ENCODE peak calls at places on chromosomes 3 and 15, in ten cellular contexts. One of them, this sample, is unnamed.

GRCh38 chr3:13626396-13626795 is 77.5 kb downstream of the FBLN2 start:
- DNase-seq in stimulated activated CD8-positive, alpha-beta memory T cell treated with anti-CD3 and anti-CD28 coated beads, Interleukin-2, amount 100 ng/mL, for 48 hours: no peak
- DNase-seq in choroid plexus epithelial cell: no peak
- DNase-seq in fibroblast of villous mesenchyme: no peak
- DNase-seq in adrenal gland: no peak
- DNase-seq in AG20443: no peak
- DNase-seq in effector memory CD4-positive, alpha-beta T cell: no peak
- DNase-seq in foreskin fibroblast: no peak
- DNase-seq in progenitor cell of endocrine pancreas: no peak
- DNase-seq in activated effector memory CD4-positive, alpha-beta T cell treated with anti-CD3 and anti-CD28 coated beads, Interleukin-2, amount 50 U/mL, for 16 hours: no peak
- DNase-seq in this sample: no peak

GRCh38 chr15:94620632-94621031 is 389.3 kb downstream of the MCTP2 start:
- DNase-seq in stimulated activated CD8-positive, alpha-beta memory T cell treated with anti-CD3 and anti-CD28 coated beads, Interleukin-2, amount 100 ng/mL, for 48 hours: no peak
- DNase-seq in choroid plexus epithelial cell: no peak
- DNase-seq in fibroblast of villous mesenchyme: no peak
- DNase-seq in adrenal gland: no peak
- DNase-seq in AG20443: no peak
- DNase-seq in effector memory CD4-positive, alpha-beta T cell: no peak
- DNase-seq in foreskin fibroblast: no peak
- DNase-seq in progenitor cell of endocrine pancreas: no peak
- DNase-seq in activated effector memory CD4-positive, alpha-beta T cell treated with anti-CD3 and anti-CD28 coated beads, Interleukin-2, amount 50 U/mL, for 16 hours: no peak
- DNase-seq in this sample: no peak

GRCh38 chr3:34856577-34856976 is 782.7 kb upstream of the ARPP21 start:
- DNase-seq in stimulated activated CD8-positive, alpha-beta memory T cell treated with anti-CD3 and anti-CD28 coated beads, Interleukin-2, amount 100 ng/mL, for 48 hours: no peak
- DNase-seq in choroid plexus epithelial cell: peak
- DNase-seq in fibroblast of villous mesenchyme: no peak
- DNase-seq in adrenal gland: no peak
- DNase-seq in AG20443: no peak
- DNase-seq in effector memory CD4-positive, alpha-beta T cell: no peak
- DNase-seq in foreskin fibroblast: no peak
- DNase-seq in progenitor cell of endocrine pancreas: no peak
- DNase-seq in activated effector memory CD4-positive, alpha-beta T cell treated with anti-CD3 and anti-CD28 coated beads, Interleukin-2, amount 50 U/mL, for 16 hours: no peak
- DNase-seq in this sample: no peak

GRCh38 chr3:39810647-39811161 is 1.3 kb downstream of the MYRIP start:
- DNase-seq in stimulated activated CD8-positive, alpha-beta memory T cell treated with anti-CD3 and anti-CD28 coated beads, Interleukin-2, amount 100 ng/mL, for 48 hours: no peak
- DNase-seq in choroid plexus epithelial cell: no peak
- DNase-seq in fibroblast of villous mesenchyme: no peak
- DNase-seq in adrenal gland: no peak
- DNase-seq in AG20443: no peak
- DNase-seq in effector memory CD4-positive, alpha-beta T cell: no peak
- DNase-seq in foreskin fibroblast: no peak
- DNase-seq in progenitor cell of endocrine pancreas: no peak
- DNase-seq in activated effector memory CD4-positive, alpha-beta T cell treated with anti-CD3 and anti-CD28 coated beads, Interleukin-2, amount 50 U/mL, for 16 hours: no peak
- DNase-seq in this sample: no peak

GRCh38 chr3:119221779-119222320 is 18.8 kb downstream of the B4GALT4 start:
- DNase-seq in stimulated activated CD8-positive, alpha-beta memory T cell treated with anti-CD3 and anti-CD28 coated beads, Interleukin-2, amount 100 ng/mL, for 48 hours: no peak
- DNase-seq in choroid plexus epithelial cell: no peak
- DNase-seq in fibroblast of villous mesenchyme: peak
- DNase-seq in adrenal gland: no peak
- DNase-seq in AG20443: peak
- DNase-seq in effector memory CD4-positive, alpha-beta T cell: no peak
- DNase-seq in foreskin fibroblast: peak
- DNase-seq in progenitor cell of endocrine pancreas: no peak
- DNase-seq in activated effector memory CD4-positive, alpha-beta T cell treated with anti-CD3 and anti-CD28 coated beads, Interleukin-2, amount 50 U/mL, for 16 hours: no peak
- DNase-seq in this sample: no peak

GRCh38 chr15:49863431-49864205 is 242.8 kb downstream of the DTWD1 start:
- DNase-seq in stimulated activated CD8-positive, alpha-beta memory T cell treated with anti-CD3 and anti-CD28 coated beads, Interleukin-2, amount 100 ng/mL, for 48 hours: no peak
- DNase-seq in choroid plexus epithelial cell: peak
- DNase-seq in fibroblast of villous mesenchyme: peak
- DNase-seq in adrenal gland: no peak
- DNase-seq in AG20443: peak
- DNase-seq in effector memory CD4-positive, alpha-beta T cell: no peak
- DNase-seq in foreskin fibroblast: peak
- DNase-seq in progenitor cell of endocrine pancreas: no peak
- DNase-seq in activated effector memory CD4-positive, alpha-beta T cell treated with anti-CD3 and anti-CD28 coated beads, Interleukin-2, amount 50 U/mL, for 16 hours: no peak
- DNase-seq in this sample: no peak

GRCh38 chr3:186826978-186827857 is 15.3 kb upstream of the ADIPOQ start:
- DNase-seq in stimulated activated CD8-positive, alpha-beta memory T cell treated with anti-CD3 and anti-CD28 coated beads, Interleukin-2, amount 100 ng/mL, for 48 hours: peak
- DNase-seq in choroid plexus epithelial cell: peak
- DNase-seq in fibroblast of villous mesenchyme: peak
- DNase-seq in adrenal gland: peak
- DNase-seq in AG20443: peak
- DNase-seq in effector memory CD4-positive, alpha-beta T cell: peak
- DNase-seq in foreskin fibroblast: peak
- DNase-seq in progenitor cell of endocrine pancreas: peak
- DNase-seq in activated effector memory CD4-positive, alpha-beta T cell treated with anti-CD3 and anti-CD28 coated beads, Interleukin-2, amount 50 U/mL, for 16 hours: peak
- DNase-seq in this sample: peak

GRCh38 chr3:126558336-126559071 is at the start of gene C3orf22:
- DNase-seq in stimulated activated CD8-positive, alpha-beta memory T cell treated with anti-CD3 and anti-CD28 coated beads, Interleukin-2, amount 100 ng/mL, for 48 hours: no peak
- DNase-seq in choroid plexus epithelial cell: no peak
- DNase-seq in fibroblast of villous mesenchyme: no peak
- DNase-seq in adrenal gland: no peak
- DNase-seq in AG20443: peak
- DNase-seq in effector memory CD4-positive, alpha-beta T cell: no peak
- DNase-seq in foreskin fibroblast: no peak
- DNase-seq in progenitor cell of endocrine pancreas: peak
- DNase-seq in activated effector memory CD4-positive, alpha-beta T cell treated with anti-CD3 and anti-CD28 coated beads, Interleukin-2, amount 50 U/mL, for 16 hours: peak
- DNase-seq in this sample: no peak

GRCh38 chr3:37980477-37981347 is 9.9 kb upstream of the VILL start:
- DNase-seq in stimulated activated CD8-positive, alpha-beta memory T cell treated with anti-CD3 and anti-CD28 coated beads, Interleukin-2, amount 100 ng/mL, for 48 hours: no peak
- DNase-seq in choroid plexus epithelial cell: no peak
- DNase-seq in fibroblast of villous mesenchyme: no peak
- DNase-seq in adrenal gland: no peak
- DNase-seq in AG20443: no peak
- DNase-seq in effector memory CD4-positive, alpha-beta T cell: no peak
- DNase-seq in foreskin fibroblast: no peak
- DNase-seq in progenitor cell of endocrine pancreas: no peak
- DNase-seq in activated effector memory CD4-positive, alpha-beta T cell treated with anti-CD3 and anti-CD28 coated beads, Interleukin-2, amount 50 U/mL, for 16 hours: no peak
- DNase-seq in this sample: no peak

GRCh38 chr15:81410318-81410753 is 36.3 kb upstream of the TMC3 start:
- DNase-seq in stimulated activated CD8-positive, alpha-beta memory T cell treated with anti-CD3 and anti-CD28 coated beads, Interleukin-2, amount 100 ng/mL, for 48 hours: no peak
- DNase-seq in choroid plexus epithelial cell: peak
- DNase-seq in fibroblast of villous mesenchyme: peak
- DNase-seq in adrenal gland: peak
- DNase-seq in AG20443: peak
- DNase-seq in effector memory CD4-positive, alpha-beta T cell: no peak
- DNase-seq in foreskin fibroblast: peak
- DNase-seq in progenitor cell of endocrine pancreas: no peak
- DNase-seq in activated effector memory CD4-positive, alpha-beta T cell treated with anti-CD3 and anti-CD28 coated beads, Interleukin-2, amount 50 U/mL, for 16 hours: no peak
- DNase-seq in this sample: no peak

GRCh38 chr3:63130625-63131024 is 147.5 kb upstream of the SYNPR start:
- DNase-seq in stimulated activated CD8-positive, alpha-beta memory T cell treated with anti-CD3 and anti-CD28 coated beads, Interleukin-2, amount 100 ng/mL, for 48 hours: no peak
- DNase-seq in choroid plexus epithelial cell: no peak
- DNase-seq in fibroblast of villous mesenchyme: no peak
- DNase-seq in adrenal gland: no peak
- DNase-seq in AG20443: no peak
- DNase-seq in effector memory CD4-positive, alpha-beta T cell: no peak
- DNase-seq in foreskin fibroblast: no peak
- DNase-seq in progenitor cell of endocrine pancreas: no peak
- DNase-seq in activated effector memory CD4-positive, alpha-beta T cell treated with anti-CD3 and anti-CD28 coated beads, Interleukin-2, amount 50 U/mL, for 16 hours: no peak
- DNase-seq in this sample: no peak

GRCh38 chr3:4981688-4982494 is 2.7 kb downstream of the BHLHE40 start:
- DNase-seq in stimulated activated CD8-positive, alpha-beta memory T cell treated with anti-CD3 and anti-CD28 coated beads, Interleukin-2, amount 100 ng/mL, for 48 hours: no peak
- DNase-seq in choroid plexus epithelial cell: peak
- DNase-seq in fibroblast of villous mesenchyme: peak
- DNase-seq in adrenal gland: peak
- DNase-seq in AG20443: no peak
- DNase-seq in effector memory CD4-positive, alpha-beta T cell: no peak
- DNase-seq in foreskin fibroblast: peak
- DNase-seq in progenitor cell of endocrine pancreas: no peak
- DNase-seq in activated effector memory CD4-positive, alpha-beta T cell treated with anti-CD3 and anti-CD28 coated beads, Interleukin-2, amount 50 U/mL, for 16 hours: no peak
- DNase-seq in this sample: no peak

GRCh38 chr15:40038267-40038653 is 721 bp downstream of the SRP14 start:
- DNase-seq in stimulated activated CD8-positive, alpha-beta memory T cell treated with anti-CD3 and anti-CD28 coated beads, Interleukin-2, amount 100 ng/mL, for 48 hours: no peak
- DNase-seq in choroid plexus epithelial cell: peak
- DNase-seq in fibroblast of villous mesenchyme: peak
- DNase-seq in adrenal gland: peak
- DNase-seq in AG20443: peak
- DNase-seq in effector memory CD4-positive, alpha-beta T cell: no peak
- DNase-seq in foreskin fibroblast: no peak
- DNase-seq in progenitor cell of endocrine pancreas: no peak
- DNase-seq in activated effector memory CD4-positive, alpha-beta T cell treated with anti-CD3 and anti-CD28 coated beads, Interleukin-2, amount 50 U/mL, for 16 hours: no peak
- DNase-seq in this sample: no peak

GRCh38 chr15:64763021-64763420 is 12.4 kb downstream of the RBPMS2 start:
- DNase-seq in stimulated activated CD8-positive, alpha-beta memory T cell treated with anti-CD3 and anti-CD28 coated beads, Interleukin-2, amount 100 ng/mL, for 48 hours: no peak
- DNase-seq in choroid plexus epithelial cell: no peak
- DNase-seq in fibroblast of villous mesenchyme: no peak
- DNase-seq in adrenal gland: no peak
- DNase-seq in AG20443: no peak
- DNase-seq in effector memory CD4-positive, alpha-beta T cell: no peak
- DNase-seq in foreskin fibroblast: no peak
- DNase-seq in progenitor cell of endocrine pancreas: no peak
- DNase-seq in activated effector memory CD4-positive, alpha-beta T cell treated with anti-CD3 and anti-CD28 coated beads, Interleukin-2, amount 50 U/mL, for 16 hours: no peak
- DNase-seq in this sample: no peak

GRCh38 chr15:100020181-100020580 is 286.9 kb upstream of the LYSMD4 start:
- DNase-seq in stimulated activated CD8-positive, alpha-beta memory T cell treated with anti-CD3 and anti-CD28 coated beads, Interleukin-2, amount 100 ng/mL, for 48 hours: no peak
- DNase-seq in choroid plexus epithelial cell: no peak
- DNase-seq in fibroblast of villous mesenchyme: no peak
- DNase-seq in adrenal gland: no peak
- DNase-seq in AG20443: no peak
- DNase-seq in effector memory CD4-positive, alpha-beta T cell: no peak
- DNase-seq in foreskin fibroblast: no peak
- DNase-seq in progenitor cell of endocrine pancreas: no peak
- DNase-seq in activated effector memory CD4-positive, alpha-beta T cell treated with anti-CD3 and anti-CD28 coated beads, Interleukin-2, amount 50 U/mL, for 16 hours: no peak
- DNase-seq in this sample: no peak

GRCh38 chr15:80485370-80486164 is 81.4 kb downstream of the ARNT2 start:
- DNase-seq in stimulated activated CD8-positive, alpha-beta memory T cell treated with anti-CD3 and anti-CD28 coated beads, Interleukin-2, amount 100 ng/mL, for 48 hours: no peak
- DNase-seq in choroid plexus epithelial cell: no peak
- DNase-seq in fibroblast of villous mesenchyme: no peak
- DNase-seq in adrenal gland: no peak
- DNase-seq in AG20443: no peak
- DNase-seq in effector memory CD4-positive, alpha-beta T cell: no peak
- DNase-seq in foreskin fibroblast: no peak
- DNase-seq in progenitor cell of endocrine pancreas: no peak
- DNase-seq in activated effector memory CD4-positive, alpha-beta T cell treated with anti-CD3 and anti-CD28 coated beads, Interleukin-2, amount 50 U/mL, for 16 hours: no peak
- DNase-seq in this sample: no peak

GRCh38 chr3:129282727-129283327 is 4.2 kb downstream of the HMCES start:
- DNase-seq in stimulated activated CD8-positive, alpha-beta memory T cell treated with anti-CD3 and anti-CD28 coated beads, Interleukin-2, amount 100 ng/mL, for 48 hours: no peak
- DNase-seq in choroid plexus epithelial cell: peak
- DNase-seq in fibroblast of villous mesenchyme: no peak
- DNase-seq in adrenal gland: peak
- DNase-seq in AG20443: peak
- DNase-seq in effector memory CD4-positive, alpha-beta T cell: no peak
- DNase-seq in foreskin fibroblast: no peak
- DNase-seq in progenitor cell of endocrine pancreas: no peak
- DNase-seq in activated effector memory CD4-positive, alpha-beta T cell treated with anti-CD3 and anti-CD28 coated beads, Interleukin-2, amount 50 U/mL, for 16 hours: no peak
- DNase-seq in this sample: no peak

GRCh38 chr3:125061170-125061569 is 5.4 kb upstream of the HEG1 start:
- DNase-seq in stimulated activated CD8-positive, alpha-beta memory T cell treated with anti-CD3 and anti-CD28 coated beads, Interleukin-2, amount 100 ng/mL, for 48 hours: no peak
- DNase-seq in choroid plexus epithelial cell: peak
- DNase-seq in fibroblast of villous mesenchyme: peak
- DNase-seq in adrenal gland: peak
- DNase-seq in AG20443: peak
- DNase-seq in effector memory CD4-positive, alpha-beta T cell: no peak
- DNase-seq in foreskin fibroblast: peak
- DNase-seq in progenitor cell of endocrine pancreas: no peak
- DNase-seq in activated effector memory CD4-positive, alpha-beta T cell treated with anti-CD3 and anti-CD28 coated beads, Interleukin-2, amount 50 U/mL, for 16 hours: no peak
- DNase-seq in this sample: no peak

This sample was measured in stimulated activated CD4-positive, alpha-beta T cell treated with anti-CD3 and anti-CD28 coated beads, TNF-alpha, amount 100 ng/mL, for 48 hours.